ENCODE peak calls at places on chromosomes 13 and 19, in five cellular contexts. T is mucosa of descending colon, Z is esophagus squamous epithelium, V is AG09309, A is upper lobe of right lung. K is an unnamed sample.
A peak's percentile ranks its signal among the peaks of the same experiment; 100 is the strongest.

GRCh38 chr19:362683-363082 is 18.1 kb upstream of the MIER2 start:
- DNase-seq in T (no peak), Z (no peak), V (no peak), A (no peak), K (no peak)

GRCh38 chr19:45632468-45633196 is 6.6 kb downstream of the EML2 start:
- DNase-seq in T (peak; percentile 72), Z (no peak), V (peak; percentile 62), A (peak; percentile 88), K (no peak)

GRCh38 chr19:47704024-47704423 is 9.2 kb upstream of the EHD2 start:
- DNase-seq in T (no peak), Z (no peak), V (no peak), A (no peak), K (no peak)

GRCh38 chr19:11142528-11143171 is 12.9 kb downstream of the SPC24 start:
- DNase-seq in T (peak; percentile 80), Z (no peak), V (peak; percentile 73), A (peak; percentile 95), K (no peak)

GRCh38 chr13:50783940-50784339 is 59.6 kb downstream of the DLEU7 start:
- DNase-seq in T (no peak), Z (no peak), V (no peak), A (no peak), K (no peak)

GRCh38 chr13:75173457-75174356 is 308.3 kb downstream of the TBC1D4 start:
- DNase-seq in T (no peak), Z (no peak), V (no peak), A (no peak), K (no peak)

GRCh38 chr19:4278926-4279529 is at the start of gene SHD:
- DNase-seq in T (no peak), Z (no peak), V (no peak), A (no peak), K (no peak)

GRCh38 chr13:50485979-50486935 is 357.2 kb downstream of the DLEU7 start:
- DNase-seq in T (no peak), Z (no peak), V (no peak), A (no peak), K (no peak)

GRCh38 chr19:37942516-37942902 is 35.5 kb downstream of the SIPA1L3 start:
- DNase-seq in T (no peak), Z (no peak), V (no peak), A (peak; percentile 6), K (no peak)

GRCh38 chr13:43023244-43023931 is at the start of gene DNAJC15:
- DNase-seq in T (peak; percentile 90), Z (peak; percentile 27), V (no peak), A (peak; percentile 93), K (peak; percentile 27)

GRCh38 chr19:46979103-46979769 is 40.4 kb upstream of the NPAS1 start:
- DNase-seq in T (peak; percentile 17), Z (no peak), V (no peak), A (no peak), K (no peak)

GRCh38 chr13:29532821-29533220 is 62.7 kb downstream of the SLC7A1 start:
- DNase-seq in T (no peak), Z (no peak), V (no peak), A (no peak), K (no peak)

GRCh38 chr19:10560154-10560553 is 5.7 kb downstream of the KRI1 start:
- DNase-seq in T (no peak), Z (no peak), V (no peak), A (no peak), K (no peak)

GRCh38 chr13:71274923-71275593 is 591.9 kb downstream of the DACH1 start:
- DNase-seq in T (no peak), Z (no peak), V (no peak), A (no peak), K (no peak)

GRCh38 chr19:28297036-28297435 is 915.9 kb downstream of the UQCRFS1 start:
- DNase-seq in T (no peak), Z (no peak), V (no peak), A (no peak), K (no peak)

GRCh38 chr19:45117167-45117594 is 24.2 kb downstream of the PPP1R37 start:
- DNase-seq in T (no peak), Z (no peak), V (no peak), A (peak; percentile 80), K (no peak)

GRCh38 chr13:77509221-77509620 is 26.3 kb upstream of the SCEL start:
- DNase-seq in T (no peak), Z (no peak), V (no peak), A (no peak), K (no peak)

GRCh38 chr19:47663911-47664771 is 49.1 kb upstream of the EHD2 start:
- DNase-seq in T (no peak), Z (peak; percentile 10), V (peak; percentile 99), A (peak; percentile 76), K (no peak)

GRCh38 chr19:6007866-6008265 is 29.9 kb upstream of the RANBP3 start:
- DNase-seq in T (no peak), Z (no peak), V (no peak), A (no peak), K (no peak)

GRCh38 chr13:111434578-111435159 is 114.2 kb downstream of the TEX29 start:
- DNase-seq in T (no peak), Z (no peak), V (no peak), A (no peak), K (no peak)

GRCh38 chr13:60226507-60226906 is 62.8 kb upstream of the DIAPH3 start:
- DNase-seq in T (no peak), Z (no peak), V (no peak), A (no peak), K (no peak)

GRCh38 chr13:114015608-114016295 is 41.9 kb upstream of the C13orf46 start:
- DNase-seq in T (peak; percentile 61), Z (no peak), V (no peak), A (peak; percentile 82), K (no peak)

GRCh38 chr19:14097532-14098151 is 7.1 kb upstream of the SAMD1 start:
- DNase-seq in T (no peak), Z (no peak), V (no peak), A (no peak), K (no peak)

GRCh38 chr13:51721485-51721884 is 82.5 kb downstream of the DHRS12 start:
- DNase-seq in T (no peak), Z (no peak), V (no peak), A (no peak), K (no peak)

GRCh38 chr13:84445776-84446175 is 563.5 kb upstream of the SLITRK1 start:
- DNase-seq in T (no peak), Z (no peak), V (peak; percentile 28), A (no peak), K (no peak)

K was measured in cortex of kidney.